ENCODE peak calls at places on chromosomes 3 and 15, in nine cellular contexts. A is neural progenitor cell, I is HCT116, O is endothelial cell of umbilical vein, L is HepG2, F is neuronal stem cell, B is fibroblast of lung, D is SK-N-SH, M is trophoblast cell. G is an unnamed sample. For H3K36me3, the result is how much of the 10 kb centered on the place peaks cover.

GRCh38 chr3:52323526-52324295 is 7.6 kb downstream of the DNAH1 start:
- DNase-seq in I (no peak), B (no peak), D (no peak), M (no peak), F (no peak), L (peak), A (no peak), O (no peak), G (no peak)

GRCh38 chr15:75718326-75718725 is 5.7 kb upstream of the CSPG4 start:
- DNase-seq in M (peak), B (peak), F (no peak), I (no peak), D (peak), L (no peak), A (no peak), O (no peak), G (peak)

GRCh38 chr15:59762558-59762957 is 73.4 kb upstream of the BNIP2 start:
- DNase-seq in D (no peak), B (no peak), O (no peak), L (no peak), A (no peak), F (no peak), M (peak), I (no peak), G (no peak)

GRCh38 chr15:60651734-60652141 is 172.8 kb upstream of the ICE2 start:
- DNase-seq in L (no peak), F (no peak), O (no peak), I (no peak), A (peak), D (no peak), B (no peak), M (no peak), G (no peak)

GRCh38 chr3:143594217-143594616 is 254.1 kb downstream of the SLC9A9 start:
- DNase-seq in D (no peak), L (peak), A (no peak), B (no peak), O (no peak), M (no peak), I (no peak), F (no peak), G (no peak)

GRCh38 chr15:98713585-98714001 is 65.3 kb downstream of the IGF1R start:
- DNase-seq in B (peak), L (no peak), A (no peak), O (peak), D (no peak), I (no peak), M (no peak), F (no peak), G (no peak)

GRCh38 chr3:139339219-139339906 is 4.5 kb upstream of the MRPS22 start:
- DNase-seq in M (no peak), I (no peak), L (no peak), F (no peak), D (no peak), O (no peak), B (peak), A (no peak), G (peak)

GRCh38 chr3:159128628-159129027 is 326.8 kb downstream of the MFSD1 start:
- DNase-seq in I (peak), D (no peak), L (no peak), A (no peak), O (peak), B (peak), F (no peak), M (peak), G (peak)

GRCh38 chr15:73682597-73683090 is 1.5 kb upstream of the CD276 start:
- DNase-seq in D (no peak), L (no peak), A (no peak), O (no peak), I (no peak), F (no peak), B (no peak), M (no peak), G (no peak)

DNA sequence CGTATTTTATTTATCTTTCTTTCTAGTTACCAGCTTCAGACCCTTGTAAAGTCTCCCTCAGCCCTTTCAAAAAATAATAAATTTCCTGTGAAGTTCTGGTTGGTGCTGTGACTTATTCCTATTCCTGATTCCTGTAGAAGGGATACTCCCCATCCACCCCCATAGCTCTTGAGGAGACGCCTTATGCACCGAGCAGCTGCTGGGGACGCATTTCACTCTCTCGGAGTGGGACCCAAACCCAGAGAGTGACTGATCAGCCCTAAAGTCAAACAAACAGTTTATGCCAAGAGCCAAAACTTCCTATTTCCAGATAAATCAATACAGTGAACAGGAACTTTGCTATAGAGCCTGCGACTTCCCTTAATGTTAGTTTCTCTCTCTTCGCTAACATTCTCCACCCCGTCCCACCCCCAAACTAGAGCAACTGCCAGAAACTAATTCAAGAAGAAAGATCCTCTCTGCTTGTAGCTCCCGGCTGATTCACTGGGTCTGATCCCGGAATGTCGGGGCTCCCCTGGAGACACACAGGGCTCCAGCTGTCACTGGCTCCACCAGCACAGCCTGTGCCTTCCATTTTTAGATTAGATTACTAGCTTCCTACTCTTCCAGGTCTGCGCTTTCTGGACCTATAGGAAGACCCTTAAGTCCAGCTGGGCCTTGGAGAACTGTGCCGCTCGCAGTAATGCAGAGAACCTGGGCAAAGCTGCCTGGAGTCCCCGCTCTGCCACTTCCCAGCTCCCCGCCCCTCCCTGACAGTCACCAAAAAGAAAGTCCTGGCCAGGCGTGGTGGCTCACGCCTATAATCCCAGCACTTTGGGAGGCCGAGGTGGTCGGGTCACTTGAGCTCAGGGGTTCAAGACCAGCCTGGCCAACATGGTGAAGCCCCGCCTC is 45.2 kb downstream of the KLHL25 start:
- DNase-seq in I (no peak), B (peak), A (no peak), O (no peak), F (no peak), L (no peak), D (no peak), M (no peak), G (no peak)
- H3K9ac ChIP-seq in I (no peak), B (no peak), A (no peak), O (no peak), F (no peak), L (no peak), D (no peak), M (no peak), G (no peak)

GRCh38 chr3:137796993-137797392 is 32.9 kb downstream of the SOX14 start:
- DNase-seq in M (no peak), I (no peak), L (no peak), F (no peak), D (no peak), B (no peak), O (no peak), A (no peak), G (no peak)
- H2AFZ ChIP-seq in M (no peak), I (no peak), L (no peak), F (no peak), D (no peak), B (no peak), O (no peak), A (no peak), G (no peak)

DNA sequence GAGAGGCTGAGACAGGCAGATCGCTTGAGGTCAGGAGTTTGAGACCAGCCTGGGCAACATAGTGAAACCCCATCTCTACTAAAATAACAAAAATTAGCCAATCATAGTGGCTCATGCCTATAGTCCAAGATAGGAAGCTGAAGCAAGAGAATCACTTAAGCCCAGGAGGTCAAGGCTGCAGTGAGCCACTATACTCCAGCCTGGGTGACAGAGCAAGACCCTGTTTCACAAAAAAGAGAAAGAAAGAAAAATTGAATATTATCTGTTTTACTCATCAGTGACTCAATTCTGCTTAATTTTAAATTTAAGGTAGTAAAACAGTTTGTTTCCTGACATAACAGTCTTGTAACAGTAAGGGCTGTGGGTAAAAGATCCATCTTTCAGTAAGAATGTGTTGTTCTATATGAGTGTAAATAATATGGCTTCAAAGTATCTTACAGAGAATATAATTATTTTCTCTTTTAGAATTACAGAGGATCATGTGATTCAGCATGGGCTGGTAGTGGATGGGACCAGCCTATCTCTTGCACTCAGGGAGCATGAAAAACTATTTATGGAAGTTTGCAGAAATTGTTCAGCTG is 85.8 kb downstream of the ATP11B start:
- DNase-seq in O (no peak), B (no peak), I (no peak), A (no peak), D (no peak), L (no peak), F (no peak), M (no peak), G (no peak)
- H3K36me3 ChIP-seq in O (under half), B (under half), I (under half), A (under half), D (under half), L (under half), F (under half), M (under half), G (under half)

DNA sequence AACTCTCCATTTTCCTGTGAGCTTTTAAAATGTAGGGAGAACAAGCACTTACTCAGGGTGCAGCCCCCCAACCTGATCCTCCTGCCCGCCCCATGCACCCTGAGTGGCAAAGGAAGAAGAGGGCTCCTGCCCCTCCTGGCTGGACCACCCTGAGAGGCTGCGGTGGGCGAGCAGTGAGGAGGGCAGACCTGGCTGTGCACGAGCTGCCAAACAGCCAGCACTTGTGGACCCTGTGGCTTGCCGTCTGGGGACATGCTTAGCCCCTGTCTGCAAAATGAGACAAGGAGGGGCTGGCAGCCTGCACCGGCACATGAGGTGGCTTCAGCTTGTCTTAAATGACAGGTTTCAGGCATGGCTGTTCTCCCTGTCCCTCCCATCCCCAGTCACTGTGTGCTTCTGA is 18.6 kb downstream of the ATP10A start:
- DNase-seq in B (no peak), O (no peak), D (no peak), L (no peak), A (no peak), F (no peak), I (no peak), M (no peak), G (no peak)
- H3K9ac ChIP-seq in B (no peak), O (no peak), D (no peak), L (no peak), A (no peak), F (peak), I (no peak), M (no peak), G (peak)

GRCh38 chr3:151916781-151917180 is 43.3 kb downstream of the SUCNR1 start:
- DNase-seq in M (no peak), B (no peak), I (no peak), A (no peak), D (no peak), O (no peak), L (no peak), F (no peak), G (no peak)
- H2AFZ ChIP-seq in M (no peak), B (no peak), I (no peak), A (no peak), D (no peak), O (no peak), L (no peak), F (no peak), G (no peak)

G was measured in astrocyte.